ENCODE peak calls at places on chromosomes 2 and 18, in six cellular contexts. T, Q, D, N, G and K are unnamed samples.

GRCh38 chr18:5851998-5852397 is 43.3 kb downstream of the TMEM200C start:
- DNase-seq in T (peak), Q (no peak), D (no peak), N (no peak), G (no peak), K (no peak)

GRCh38 chr2:70616168-70616694 is 62.6 kb upstream of the TGFA start:
- DNase-seq in T (no peak), Q (no peak), D (peak), N (no peak), G (peak), K (no peak)

GRCh38 chr2:204825054-204825453 is 279.8 kb downstream of the PARD3B start:
- DNase-seq in T (no peak), Q (no peak), D (peak), N (no peak), G (peak), K (no peak)

GRCh38 chr2:238644095-238645081 is 203.5 kb upstream of the TWIST2 start:
- DNase-seq in T (no peak), Q (no peak), D (peak), N (no peak), G (peak), K (no peak)

GRCh38 chr2:219538488-219539294 is 4.9 kb downstream of the CHPF start:
- DNase-seq in T (no peak), Q (no peak), D (no peak), N (no peak), G (no peak), K (no peak)

GRCh38 chr2:73907840-73908452 is 15.1 kb downstream of the ACTG2 start:
- DNase-seq in T (peak), Q (no peak), D (peak), N (peak), G (no peak), K (peak)

GRCh38 chr2:17667898-17668297 is 85.7 kb downstream of the SMC6 start:
- DNase-seq in T (no peak), Q (no peak), D (no peak), N (no peak), G (no peak), K (no peak)

GRCh38 chr2:241788572-241788971 is 11.9 kb downstream of the GAL3ST2 start:
- DNase-seq in T (no peak), Q (no peak), D (no peak), N (no peak), G (no peak), K (no peak)

GRCh38 chr18:49856531-49856930 is 43.2 kb upstream of the ACAA2 start:
- DNase-seq in T (no peak), Q (no peak), D (no peak), N (no peak), G (no peak), K (no peak)